ENCODE peak calls at places on chromosomes 13 and 19, in ten cellular contexts. One of them, this sample, is unnamed.

GRCh38 chr13:77833331-77833863 is 85.2 kb downstream of the EDNRB start:
- DNase-seq in H9: no peak
- DNase-seq in right cardiac atrium: no peak
- DNase-seq in HS-27A: no peak
- DNase-seq in tibial artery: no peak
- DNase-seq in T-helper 2 cell: no peak
- DNase-seq in mucosa of gallbladder: no peak
- DNase-seq in cerebellar nuclear complex: no peak
- DNase-seq in cardiac septum: no peak
- DNase-seq in foreskin fibroblast: peak; percentile 8
- DNase-seq in this sample: no peak

GRCh38 chr13:107211073-107211472 is 643.1 kb upstream of the ARGLU1 start:
- DNase-seq in H9: peak; percentile 64
- DNase-seq in right cardiac atrium: peak; percentile 81
- DNase-seq in HS-27A: peak; percentile 55
- DNase-seq in tibial artery: peak; percentile 85
- DNase-seq in T-helper 2 cell: peak; percentile 45
- DNase-seq in mucosa of gallbladder: peak; percentile 79
- DNase-seq in cerebellar nuclear complex: peak; percentile 60
- DNase-seq in cardiac septum: no peak
- DNase-seq in foreskin fibroblast: peak; percentile 66
- DNase-seq in this sample: peak; percentile 60

GRCh38 chr13:25330541-25330940 is 29.1 kb downstream of the NUP58 start:
- DNase-seq in H9: no peak
- DNase-seq in right cardiac atrium: no peak
- DNase-seq in HS-27A: no peak
- DNase-seq in tibial artery: no peak
- DNase-seq in T-helper 2 cell: no peak
- DNase-seq in mucosa of gallbladder: no peak
- DNase-seq in cerebellar nuclear complex: no peak
- DNase-seq in cardiac septum: no peak
- DNase-seq in foreskin fibroblast: peak; percentile 43
- DNase-seq in this sample: no peak

GRCh38 chr13:37681295-37682032 is 82.9 kb upstream of the POSTN start:
- DNase-seq in H9: no peak
- DNase-seq in right cardiac atrium: no peak
- DNase-seq in HS-27A: no peak
- DNase-seq in tibial artery: no peak
- DNase-seq in T-helper 2 cell: no peak
- DNase-seq in mucosa of gallbladder: peak; percentile 18
- DNase-seq in cerebellar nuclear complex: no peak
- DNase-seq in cardiac septum: no peak
- DNase-seq in foreskin fibroblast: peak; percentile 73
- DNase-seq in this sample: peak; percentile 11

GRCh38 chr13:31461923-31462322 is 262.1 kb downstream of the B3GLCT start:
- DNase-seq in H9: no peak
- DNase-seq in right cardiac atrium: no peak
- DNase-seq in HS-27A: no peak
- DNase-seq in tibial artery: no peak
- DNase-seq in T-helper 2 cell: no peak
- DNase-seq in mucosa of gallbladder: no peak
- DNase-seq in cerebellar nuclear complex: no peak
- DNase-seq in cardiac septum: no peak
- DNase-seq in foreskin fibroblast: no peak
- DNase-seq in this sample: no peak

GRCh38 chr19:48926909-48927308 is 6.6 kb upstream of the DHDH start:
- DNase-seq in H9: no peak
- DNase-seq in right cardiac atrium: no peak
- DNase-seq in HS-27A: peak; percentile 66
- DNase-seq in tibial artery: peak; percentile 85
- DNase-seq in T-helper 2 cell: peak; percentile 39
- DNase-seq in mucosa of gallbladder: peak; percentile 61
- DNase-seq in cerebellar nuclear complex: no peak
- DNase-seq in cardiac septum: no peak
- DNase-seq in foreskin fibroblast: peak; percentile 96
- DNase-seq in this sample: peak; percentile 85

GRCh38 chr19:33242129-33242528 is 16.5 kb upstream of the SLC7A10 start:
- DNase-seq in H9: no peak
- DNase-seq in right cardiac atrium: no peak
- DNase-seq in HS-27A: no peak
- DNase-seq in tibial artery: no peak
- DNase-seq in T-helper 2 cell: no peak
- DNase-seq in mucosa of gallbladder: no peak
- DNase-seq in cerebellar nuclear complex: no peak
- DNase-seq in cardiac septum: no peak
- DNase-seq in foreskin fibroblast: no peak
- DNase-seq in this sample: no peak

GRCh38 chr13:33441015-33441414 is 155.5 kb upstream of the STARD13 start:
- DNase-seq in H9: peak; percentile 46
- DNase-seq in right cardiac atrium: no peak
- DNase-seq in HS-27A: peak; percentile 2
- DNase-seq in tibial artery: no peak
- DNase-seq in T-helper 2 cell: peak; percentile 5
- DNase-seq in mucosa of gallbladder: no peak
- DNase-seq in cerebellar nuclear complex: no peak
- DNase-seq in cardiac septum: no peak
- DNase-seq in foreskin fibroblast: peak; percentile 47
- DNase-seq in this sample: peak; percentile 16

GRCh38 chr19:15633122-15633521 is 7.6 kb upstream of the CYP4F3 start:
- DNase-seq in H9: no peak
- DNase-seq in right cardiac atrium: no peak
- DNase-seq in HS-27A: no peak
- DNase-seq in tibial artery: no peak
- DNase-seq in T-helper 2 cell: no peak
- DNase-seq in mucosa of gallbladder: no peak
- DNase-seq in cerebellar nuclear complex: no peak
- DNase-seq in cardiac septum: no peak
- DNase-seq in foreskin fibroblast: no peak
- DNase-seq in this sample: no peak

GRCh38 chr13:96119921-96120320 is 30.0 kb downstream of the HS6ST3 start:
- DNase-seq in H9: no peak
- DNase-seq in right cardiac atrium: no peak
- DNase-seq in HS-27A: no peak
- DNase-seq in tibial artery: no peak
- DNase-seq in T-helper 2 cell: no peak
- DNase-seq in mucosa of gallbladder: no peak
- DNase-seq in cerebellar nuclear complex: no peak
- DNase-seq in cardiac septum: no peak
- DNase-seq in foreskin fibroblast: no peak
- DNase-seq in this sample: no peak

GRCh38 chr13:29255567-29255966 is 339.9 kb downstream of the SLC7A1 start:
- DNase-seq in H9: no peak
- DNase-seq in right cardiac atrium: no peak
- DNase-seq in HS-27A: no peak
- DNase-seq in tibial artery: no peak
- DNase-seq in T-helper 2 cell: no peak
- DNase-seq in mucosa of gallbladder: no peak
- DNase-seq in cerebellar nuclear complex: no peak
- DNase-seq in cardiac septum: no peak
- DNase-seq in foreskin fibroblast: no peak
- DNase-seq in this sample: no peak

GRCh38 chr19:1645299-1645698 is 7.1 kb downstream of the TCF3 start:
- DNase-seq in H9: no peak
- DNase-seq in right cardiac atrium: no peak
- DNase-seq in HS-27A: no peak
- DNase-seq in tibial artery: no peak
- DNase-seq in T-helper 2 cell: no peak
- DNase-seq in mucosa of gallbladder: no peak
- DNase-seq in cerebellar nuclear complex: no peak
- DNase-seq in cardiac septum: no peak
- DNase-seq in foreskin fibroblast: no peak
- DNase-seq in this sample: no peak

GRCh38 chr19:13006431-13007281 is 11.4 kb downstream of the NFIX start:
- DNase-seq in H9: no peak
- DNase-seq in right cardiac atrium: peak; percentile 69
- DNase-seq in HS-27A: no peak
- DNase-seq in tibial artery: peak; percentile 87
- DNase-seq in T-helper 2 cell: no peak
- DNase-seq in mucosa of gallbladder: no peak
- DNase-seq in cerebellar nuclear complex: no peak
- DNase-seq in cardiac septum: no peak
- DNase-seq in foreskin fibroblast: no peak
- DNase-seq in this sample: no peak

GRCh38 chr13:36905944-36906343 is 14.1 kb downstream of the SMAD9 start:
- DNase-seq in H9: no peak
- DNase-seq in right cardiac atrium: no peak
- DNase-seq in HS-27A: no peak
- DNase-seq in tibial artery: no peak
- DNase-seq in T-helper 2 cell: no peak
- DNase-seq in mucosa of gallbladder: no peak
- DNase-seq in cerebellar nuclear complex: no peak
- DNase-seq in cardiac septum: no peak
- DNase-seq in foreskin fibroblast: no peak
- DNase-seq in this sample: no peak

GRCh38 chr13:58239774-58240268 is 608.3 kb downstream of the PCDH17 start:
- DNase-seq in H9: no peak
- DNase-seq in right cardiac atrium: no peak
- DNase-seq in HS-27A: no peak
- DNase-seq in tibial artery: no peak
- DNase-seq in T-helper 2 cell: no peak
- DNase-seq in mucosa of gallbladder: no peak
- DNase-seq in cerebellar nuclear complex: no peak
- DNase-seq in cardiac septum: no peak
- DNase-seq in foreskin fibroblast: no peak
- DNase-seq in this sample: no peak

GRCh38 chr19:55460670-55461258 is 678 bp downstream of the ISOC2 start:
- DNase-seq in H9: peak; percentile 95
- DNase-seq in right cardiac atrium: peak; percentile 96
- DNase-seq in HS-27A: no peak
- DNase-seq in tibial artery: peak; percentile 90
- DNase-seq in T-helper 2 cell: peak; percentile 48
- DNase-seq in mucosa of gallbladder: peak; percentile 81
- DNase-seq in cerebellar nuclear complex: no peak
- DNase-seq in cardiac septum: peak; percentile 89
- DNase-seq in foreskin fibroblast: peak; percentile 91
- DNase-seq in this sample: peak; percentile 69

GRCh38 chr19:57363734-57364181 is 407 bp downstream of the TRAPPC2B start:
- DNase-seq in H9: no peak
- DNase-seq in right cardiac atrium: peak; percentile 64
- DNase-seq in HS-27A: no peak
- DNase-seq in tibial artery: no peak
- DNase-seq in T-helper 2 cell: no peak
- DNase-seq in mucosa of gallbladder: no peak
- DNase-seq in cerebellar nuclear complex: no peak
- DNase-seq in cardiac septum: no peak
- DNase-seq in foreskin fibroblast: peak; percentile 24
- DNase-seq in this sample: peak; percentile 40

GRCh38 chr19:44071824-44072542 is at the start of gene ZNF284:
- DNase-seq in H9: peak; percentile 95
- DNase-seq in right cardiac atrium: peak; percentile 90
- DNase-seq in HS-27A: peak; percentile 80
- DNase-seq in tibial artery: peak; percentile 92
- DNase-seq in T-helper 2 cell: peak; percentile 88
- DNase-seq in mucosa of gallbladder: peak; percentile 92
- DNase-seq in cerebellar nuclear complex: peak; percentile 95
- DNase-seq in cardiac septum: peak; percentile 94
- DNase-seq in foreskin fibroblast: peak; percentile 95
- DNase-seq in this sample: peak; percentile 89

This sample was measured in hepatic stellate cell.